ENCODE peak calls at places on chromosomes 6 and 20, in four cellular contexts. One of them, this sample, is unnamed.

GRCh38 chr6:54758340-54758739 is 88.2 kb upstream of the FAM83B start:
- DNase-seq in GM12865: no peak
- DNase-seq in ascending aorta: no peak
- DNase-seq in MM.1S: no peak
- DNase-seq in this sample: no peak

GRCh38 chr6:77010931-77011542 is 452.3 kb downstream of the HTR1B start:
- DNase-seq in ascending aorta: no peak
- DNase-seq in GM12865: no peak
- DNase-seq in MM.1S: no peak
- DNase-seq in this sample: no peak

GRCh38 chr6:98834060-98835031 is at the start of gene POU3F2:
- DNase-seq in GM12865: peak; percentile 78
- DNase-seq in MM.1S: peak; percentile 92
- DNase-seq in ascending aorta: no peak
- DNase-seq in this sample: peak; percentile 57

GRCh38 chr6:130223508-130223907 is 757 bp upstream of the SAMD3 start:
- DNase-seq in GM12865: peak; percentile 92
- DNase-seq in ascending aorta: no peak
- DNase-seq in MM.1S: peak; percentile 15
- DNase-seq in this sample: no peak

GRCh38 chr6:79713701-79714322 is 82.7 kb downstream of the SH3BGRL2 start:
- DNase-seq in GM12865: peak; percentile 68
- DNase-seq in MM.1S: peak; percentile 46
- DNase-seq in ascending aorta: no peak
- DNase-seq in this sample: no peak

GRCh38 chr6:121857551-121857950 is 422.1 kb downstream of the GJA1 start:
- DNase-seq in ascending aorta: no peak
- DNase-seq in MM.1S: no peak
- DNase-seq in GM12865: no peak
- DNase-seq in this sample: no peak

GRCh38 chr20:57662028-57662312 is 41.7 kb upstream of the ZBP1 start:
- DNase-seq in ascending aorta: no peak
- DNase-seq in GM12865: no peak
- DNase-seq in MM.1S: no peak
- DNase-seq in this sample: no peak

GRCh38 chr6:167850792-167851191 is 24.1 kb downstream of the AFDN start:
- DNase-seq in ascending aorta: no peak
- DNase-seq in GM12865: no peak
- DNase-seq in MM.1S: no peak
- DNase-seq in this sample: no peak

GRCh38 chr6:15457121-15457646 is 205.6 kb downstream of the DTNBP1 start:
- DNase-seq in ascending aorta: no peak
- DNase-seq in GM12865: no peak
- DNase-seq in MM.1S: no peak
- DNase-seq in this sample: no peak

GRCh38 chr20:60000271-60001026 is 42.2 kb downstream of the CDH26 start:
- DNase-seq in GM12865: no peak
- DNase-seq in MM.1S: no peak
- DNase-seq in ascending aorta: no peak
- DNase-seq in this sample: no peak

GRCh38 chr20:61052195-61052594 is 199.9 kb upstream of the CDH4 start:
- DNase-seq in MM.1S: no peak
- DNase-seq in ascending aorta: no peak
- DNase-seq in GM12865: no peak
- DNase-seq in this sample: peak; percentile 1

GRCh38 chr20:23691675-23692074 is 2.8 kb upstream of the CST4 start:
- DNase-seq in ascending aorta: no peak
- DNase-seq in GM12865: no peak
- DNase-seq in MM.1S: no peak
- DNase-seq in this sample: no peak

GRCh38 chr20:1022871-1023270 is 20.8 kb upstream of the RSPO4 start:
- DNase-seq in MM.1S: no peak
- DNase-seq in GM12865: no peak
- DNase-seq in ascending aorta: no peak
- DNase-seq in this sample: no peak

GRCh38 chr6:89434954-89435353 is 2.0 kb downstream of the ANKRD6 start:
- DNase-seq in MM.1S: no peak
- DNase-seq in ascending aorta: no peak
- DNase-seq in GM12865: no peak
- DNase-seq in this sample: no peak

GRCh38 chr6:31829633-31830492 is 2.3 kb downstream of the HSPA1B start:
- DNase-seq in GM12865: peak; percentile 45
- DNase-seq in MM.1S: peak; percentile 63
- DNase-seq in ascending aorta: no peak
- DNase-seq in this sample: no peak

GRCh38 chr6:159451051-159451450 is 242.0 kb downstream of the SOD2 start:
- DNase-seq in MM.1S: no peak
- DNase-seq in ascending aorta: no peak
- DNase-seq in GM12865: no peak
- DNase-seq in this sample: peak; percentile 28

GRCh38 chr6:227074-227782 is 65.1 kb upstream of the DUSP22 start:
- DNase-seq in GM12865: peak; percentile 94
- DNase-seq in ascending aorta: no peak
- DNase-seq in MM.1S: no peak
- DNase-seq in this sample: no peak

GRCh38 chr6:125132058-125132457 is 21.5 kb upstream of the TPD52L1 start:
- DNase-seq in ascending aorta: no peak
- DNase-seq in GM12865: no peak
- DNase-seq in MM.1S: no peak
- DNase-seq in this sample: no peak

GRCh38 chr6:30074331-30075093 is 1.1 kb downstream of the RNF39 start:
- DNase-seq in GM12865: no peak
- DNase-seq in ascending aorta: no peak
- DNase-seq in MM.1S: no peak
- DNase-seq in this sample: no peak

GRCh38 chr6:157406666-157407065 is 25.7 kb downstream of the ZDHHC14 start:
- DNase-seq in ascending aorta: no peak
- DNase-seq in GM12865: no peak
- DNase-seq in MM.1S: no peak
- DNase-seq in this sample: no peak

GRCh38 chr20:53149184-53149651 is 177.1 kb downstream of the TSHZ2 start:
- DNase-seq in GM12865: no peak
- DNase-seq in MM.1S: no peak
- DNase-seq in ascending aorta: no peak
- DNase-seq in this sample: no peak

GRCh38 chr6:143060354-143060805 is 309 bp upstream of the AIG1 start:
- DNase-seq in GM12865: peak; percentile 89
- DNase-seq in MM.1S: peak; percentile 59
- DNase-seq in ascending aorta: peak; percentile 75
- DNase-seq in this sample: peak; percentile 58

GRCh38 chr6:66336171-66336570 is 629.1 kb upstream of the EYS start:
- DNase-seq in GM12865: no peak
- DNase-seq in ascending aorta: no peak
- DNase-seq in MM.1S: no peak
- DNase-seq in this sample: peak; percentile 3

GRCh38 chr20:13199279-13199678 is 21.8 kb upstream of the ISM1 start:
- DNase-seq in ascending aorta: no peak
- DNase-seq in GM12865: no peak
- DNase-seq in MM.1S: no peak
- DNase-seq in this sample: no peak

GRCh38 chr20:38321959-38322598 is 18.1 kb downstream of the BPI start:
- DNase-seq in GM12865: peak; percentile 14
- DNase-seq in MM.1S: peak; percentile 21
- DNase-seq in ascending aorta: no peak
- DNase-seq in this sample: peak; percentile 11

GRCh38 chr20:17615645-17616479 is 46.0 kb downstream of the DSTN start:
- DNase-seq in MM.1S: no peak
- DNase-seq in ascending aorta: no peak
- DNase-seq in GM12865: no peak
- DNase-seq in this sample: no peak

GRCh38 chr6:83518946-83519489 is 6.7 kb downstream of the PRSS35 start:
- DNase-seq in GM12865: no peak
- DNase-seq in MM.1S: no peak
- DNase-seq in ascending aorta: no peak
- DNase-seq in this sample: no peak

GRCh38 chr6:16154904-16155303 is 26.0 kb downstream of the MYLIP start:
- DNase-seq in ascending aorta: no peak
- DNase-seq in MM.1S: no peak
- DNase-seq in GM12865: no peak
- DNase-seq in this sample: no peak

GRCh38 chr20:48682529-48683385 is 145.0 kb downstream of the PREX1 start:
- DNase-seq in GM12865: no peak
- DNase-seq in ascending aorta: no peak
- DNase-seq in MM.1S: peak; percentile 69
- DNase-seq in this sample: peak; percentile 73

GRCh38 chr6:54957698-54958097 is 111.1 kb downstream of the FAM83B start:
- DNase-seq in MM.1S: no peak
- DNase-seq in GM12865: no peak
- DNase-seq in ascending aorta: no peak
- DNase-seq in this sample: no peak

GRCh38 chr20:49424536-49424935 is 57.9 kb downstream of the KCNB1 start:
- DNase-seq in ascending aorta: no peak
- DNase-seq in GM12865: no peak
- DNase-seq in MM.1S: no peak
- DNase-seq in this sample: no peak

DNA sequence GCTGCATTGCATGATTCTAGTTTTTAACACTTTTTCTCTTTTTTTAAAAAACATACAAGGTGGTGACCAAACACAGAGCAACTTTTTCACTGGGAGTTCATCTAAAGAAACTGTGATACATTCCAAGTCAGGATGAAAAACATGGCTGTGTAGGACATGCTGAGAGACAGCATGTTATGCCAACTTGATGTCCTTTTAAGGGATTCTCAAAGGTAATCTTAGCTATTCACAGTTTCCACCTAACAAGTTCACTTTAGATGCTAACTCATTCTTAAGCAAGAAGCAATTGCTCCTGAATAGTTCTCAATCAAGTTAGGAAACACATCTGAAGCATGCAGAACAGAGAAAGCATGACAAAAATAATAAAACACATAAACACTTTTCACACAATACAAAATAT is 3.3 kb downstream of the ASCC3 start:
- DNase-seq in GM12865: no peak
- DNase-seq in ascending aorta: no peak
- DNase-seq in MM.1S: no peak
- DNase-seq in this sample: no peak
- H3K4me3 ChIP-seq in GM12865: no peak overlapping the region
- H3K4me3 ChIP-seq in ascending aorta: peak overlapping the region; percentile 75
- H3K4me3 ChIP-seq in MM.1S: no peak overlapping the region
- H3K4me3 ChIP-seq in this sample: no peak overlapping the region

GRCh38 chr20:50980071-50980681 is 21.6 kb downstream of the MOCS3 start:
- DNase-seq in GM12865: no peak
- DNase-seq in ascending aorta: no peak
- DNase-seq in MM.1S: no peak
- DNase-seq in this sample: peak; percentile 91
- TF ChIP-seq CTCF in GM12865: no peak
- TF ChIP-seq CTCF in ascending aorta: no peak
- TF ChIP-seq CTCF in MM.1S: no peak
- TF ChIP-seq CTCF in this sample: no peak

DNA sequence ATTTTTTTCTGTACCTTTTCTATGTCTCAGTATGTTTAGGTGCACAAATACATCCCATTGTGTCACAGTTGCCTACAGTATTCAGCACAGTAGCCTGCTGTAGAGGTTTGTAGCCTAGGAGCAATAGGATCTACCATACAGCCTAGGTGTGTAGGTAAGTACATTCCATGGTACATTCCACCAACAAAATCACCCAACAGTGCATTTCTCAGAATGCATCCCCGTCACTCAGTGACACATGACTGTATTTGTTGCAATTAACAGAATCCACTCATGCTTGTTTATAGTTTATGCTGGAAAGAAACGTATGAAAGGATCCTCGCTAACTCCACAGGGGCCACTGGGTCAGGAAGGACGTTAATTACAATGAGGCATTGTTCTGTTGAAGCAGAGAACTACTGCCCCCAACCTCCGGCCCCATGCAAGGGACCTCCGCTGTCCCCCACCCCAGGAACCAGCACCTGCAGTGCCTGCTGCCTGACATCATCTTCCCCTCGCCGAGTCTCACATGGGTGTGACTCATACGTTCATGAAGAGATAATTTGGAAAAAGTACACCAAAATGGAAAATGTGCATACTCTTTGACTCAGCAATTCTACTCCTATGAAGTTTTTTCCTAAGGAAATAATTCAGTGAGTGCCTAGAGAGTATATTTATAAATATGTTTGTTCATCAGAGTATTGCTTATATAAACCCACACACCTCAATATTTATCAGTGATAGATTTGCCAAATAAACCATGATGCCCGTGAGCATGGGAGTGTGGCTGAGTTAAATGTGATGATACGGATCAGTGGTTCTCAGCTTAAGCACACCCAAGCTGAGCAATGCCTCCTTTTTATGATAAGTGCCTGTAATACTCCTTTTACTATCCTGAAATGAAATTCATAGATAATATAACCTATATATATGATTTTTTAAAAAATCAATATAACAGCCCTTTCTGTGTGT is 156.4 kb upstream of the ECI2 start:
- DNase-seq in MM.1S: no peak
- DNase-seq in ascending aorta: no peak
- DNase-seq in GM12865: no peak
- DNase-seq in this sample: no peak
- H3K4me3 ChIP-seq in MM.1S: no peak overlapping the region
- H3K4me3 ChIP-seq in ascending aorta: no peak overlapping the region
- H3K4me3 ChIP-seq in GM12865: no peak overlapping the region
- H3K4me3 ChIP-seq in this sample: no peak overlapping the region

GRCh38 chr6:21393426-21394165 is 200.0 kb upstream of the SOX4 start:
- DNase-seq in ascending aorta: no peak
- DNase-seq in GM12865: no peak
- DNase-seq in MM.1S: no peak
- DNase-seq in this sample: no peak
- TF ChIP-seq CTCF in ascending aorta: no peak
- TF ChIP-seq CTCF in GM12865: no peak
- TF ChIP-seq CTCF in MM.1S: no peak
- TF ChIP-seq CTCF in this sample: no peak

DNA sequence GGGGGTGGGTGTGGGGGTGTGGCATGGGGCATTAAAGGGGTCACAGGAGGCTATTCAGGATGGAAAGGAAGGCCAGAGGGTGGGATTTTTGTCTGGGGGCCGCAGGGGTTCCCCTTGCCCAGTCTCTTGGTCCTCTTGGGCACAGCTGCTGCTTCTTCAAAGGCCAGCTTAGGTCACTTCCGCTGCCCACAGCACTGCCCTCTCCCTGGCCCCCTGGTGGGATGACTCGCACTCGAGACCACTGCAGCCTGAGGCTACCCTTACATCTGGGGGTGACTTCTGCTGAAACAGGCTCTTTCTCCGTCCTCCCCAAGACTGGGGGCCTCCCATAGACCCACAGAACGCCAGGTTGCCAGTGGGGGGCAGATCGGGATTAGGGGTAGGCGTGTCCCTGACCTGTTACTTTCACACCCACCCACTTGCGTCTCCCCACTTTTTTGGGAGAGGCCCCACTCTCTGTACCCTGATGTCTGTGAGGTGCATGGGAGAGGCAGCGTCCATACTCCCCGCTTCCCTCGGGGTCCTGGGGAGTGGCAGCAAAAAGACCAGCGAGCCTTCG is 1.3 kb downstream of the LKAAEAR1 start:
- DNase-seq in ascending aorta: no peak
- DNase-seq in MM.1S: no peak
- DNase-seq in GM12865: no peak
- DNase-seq in this sample: no peak
- H3K4me3 ChIP-seq in ascending aorta: peak overlapping the region; percentile 74
- H3K4me3 ChIP-seq in MM.1S: peak overlapping the region; percentile 36
- H3K4me3 ChIP-seq in GM12865: no peak overlapping the region
- H3K4me3 ChIP-seq in this sample: no peak overlapping the region